ENCODE peak calls at places on chromosomes 11 and 22, in four cellular contexts. O is effector memory CD4-positive, alpha-beta T cell; L is naive thymus-derived CD4-positive, alpha-beta T cell; E is WTC11. D is an unnamed sample.

GRCh38 chr11:125313271-125314222 is 149.0 kb downstream of the PKNOX2 start:
- DNase-seq in O (no peak), L (no peak), E (no peak), D (no peak)

GRCh38 chr11:36463781-36464180 is 46.3 kb downstream of the TRAF6 start:
- DNase-seq in O (no peak), L (no peak), E (no peak), D (no peak)

GRCh38 chr11:83835423-83835822 is 549.3 kb upstream of the CCDC90B start:
- DNase-seq in O (no peak), L (no peak), E (no peak), D (no peak)

GRCh38 chr22:29773233-29773632 is 6.1 kb downstream of the UQCR10 start:
- DNase-seq in O (no peak), L (no peak), E (no peak), D (no peak)

GRCh38 chr11:35974878-35975578 is 31.2 kb downstream of the LDLRAD3 start:
- DNase-seq in O (no peak), L (no peak), E (no peak), D (no peak)

GRCh38 chr11:110200241-110200640 is 96.2 kb downstream of the RDX start:
- DNase-seq in O (no peak), L (no peak), E (no peak), D (no peak)

GRCh38 chr11:11843233-11843632 is 1.5 kb downstream of the USP47 start:
- DNase-seq in O (no peak), L (peak), E (no peak), D (no peak)

GRCh38 chr11:65525659-65526480 is 987 bp downstream of the SCYL1 start:
- DNase-seq in O (no peak), L (no peak), E (no peak), D (no peak)

GRCh38 chr11:45304111-45304991 is 18.2 kb upstream of the SYT13 start:
- DNase-seq in O (no peak), L (no peak), E (no peak), D (no peak)

GRCh38 chr11:76644591-76644990 is 26.0 kb downstream of the LRRC32 start:
- DNase-seq in O (no peak), L (no peak), E (no peak), D (no peak)

GRCh38 chr11:12050911-12051667 is 42.7 kb upstream of the DKK3 start:
- DNase-seq in O (no peak), L (no peak), E (no peak), D (no peak)

GRCh38 chr11:46285594-46286033 is 8.2 kb downstream of the CREB3L1 start:
- DNase-seq in O (no peak), L (no peak), E (no peak), D (no peak)

GRCh38 chr11:6240691-6241285 is 1.9 kb downstream of the CNGA4 start:
- DNase-seq in O (no peak), L (no peak), E (no peak), D (no peak)

GRCh38 chr22:44170470-44170869 is 10.3 kb upstream of the PARVG start:
- DNase-seq in O (no peak), L (no peak), E (no peak), D (no peak)

GRCh38 chr22:44181033-44181911 is 547 bp downstream of the PARVG start:
- DNase-seq in O (peak), L (peak), E (no peak), D (no peak)

GRCh38 chr11:28077524-28077923 is 30.4 kb downstream of the KIF18A start:
- DNase-seq in O (no peak), L (no peak), E (no peak), D (no peak)

GRCh38 chr11:66985508-66986177 is 10.5 kb downstream of the C11orf86 start:
- DNase-seq in O (no peak), L (no peak), E (no peak), D (no peak)

GRCh38 chr22:32080904-32081303 is 37.8 kb downstream of the SLC5A1 start:
- DNase-seq in O (peak), L (peak), E (peak), D (no peak)

GRCh38 chr11:95700471-95700817 is 89.1 kb downstream of the FAM76B start:
- DNase-seq in O (no peak), L (peak), E (no peak), D (no peak)

GRCh38 chr11:1639102-1639620 is 9.6 kb downstream of the KRTAP5-5 start:
- DNase-seq in O (no peak), L (no peak), E (no peak), D (no peak)

GRCh38 chr11:68900835-68901381 is 2.7 kb downstream of the MRPL21 start:
- DNase-seq in O (no peak), L (no peak), E (no peak), D (no peak)

GRCh38 chr11:112903310-112903709 is 57.9 kb upstream of the NCAM1 start:
- DNase-seq in O (no peak), L (no peak), E (no peak), D (no peak)

GRCh38 chr11:93700830-93701229 is 39.3 kb downstream of the CEP295 start:
- DNase-seq in O (no peak), L (no peak), E (no peak), D (no peak)

GRCh38 chr22:26553056-26553752 is 36.7 kb downstream of the TPST2 start:
- DNase-seq in O (no peak), L (no peak), E (no peak), D (no peak)

GRCh38 chr11:114088836-114089235 is 29.3 kb downstream of the ZBTB16 start:
- DNase-seq in O (no peak), L (no peak), E (no peak), D (no peak)

GRCh38 chr11:75465701-75466531 is 32.9 kb upstream of the KLHL35 start:
- DNase-seq in O (no peak), L (no peak), E (no peak), D (no peak)

GRCh38 chr22:37498289-37498909 is 12.2 kb upstream of the MFNG start:
- DNase-seq in O (peak), L (peak), E (peak), D (peak)

GRCh38 chr11:112886707-112887370 is 74.4 kb upstream of the NCAM1 start:
- DNase-seq in O (no peak), L (no peak), E (no peak), D (no peak)

GRCh38 chr22:29663230-29663826 is 56.5 kb upstream of the CABP7 start:
- DNase-seq in O (no peak), L (no peak), E (no peak), D (no peak)